ENCODE peak calls at places on chromosome 1, in seven cellular contexts. W is suprapubic skin, S is HepG2, I is K562, T is tibial nerve, F is IMR-90, N is testis. G is an unnamed sample.

GRCh38 chr1:1775364-1776226 is 2.7 kb downstream of the NADK start:
- DNase-seq in N (no peak), T (no peak), W (no peak), I (no peak), F (no peak), S (no peak), G (no peak)

GRCh38 chr1:95716097-95716496 is 482.1 kb downstream of the RWDD3 start:
- DNase-seq in W (no peak), I (no peak), S (no peak), F (no peak), N (no peak), T (no peak), G (no peak)

GRCh38 chr1:1415751-1416150 is 5.3 kb downstream of the ANKRD65 start:
- DNase-seq in I (no peak), T (no peak), N (no peak), W (no peak), F (no peak), S (no peak), G (no peak)

GRCh38 chr1:200231787-200232222 is 178.0 kb downstream of the ZNF281 start:
- DNase-seq in N (no peak), S (peak), T (no peak), W (no peak), F (peak), I (no peak), G (no peak)

GRCh38 chr1:147837129-147837776 is 65.3 kb upstream of the GJA8 start:
- DNase-seq in T (no peak), S (no peak), W (no peak), N (no peak), I (no peak), F (no peak), G (no peak)

GRCh38 chr1:117572546-117572945 is 33.3 kb upstream of the TENT5C start:
- DNase-seq in W (no peak), N (no peak), S (no peak), F (no peak), T (no peak), I (no peak), G (no peak)

GRCh38 chr1:102174259-102174863 is 177.6 kb upstream of the OLFM3 start:
- DNase-seq in F (no peak), T (no peak), W (no peak), N (no peak), I (peak), S (peak), G (no peak)

GRCh38 chr1:248837794-248838356 is at the start of gene ZNF672:
- DNase-seq in T (peak), I (peak), W (peak), N (peak), F (peak), S (peak), G (peak)

GRCh38 chr1:247110627-247111258 is 6.6 kb upstream of the ZNF669 start:
- DNase-seq in W (no peak), S (no peak), I (peak), N (no peak), T (peak), F (peak), G (no peak)

GRCh38 chr1:166915941-166916340 is 39.9 kb upstream of the TADA1 start:
- DNase-seq in S (no peak), W (no peak), F (peak), T (no peak), N (no peak), I (no peak), G (no peak)

GRCh38 chr1:205769641-205770365 is 5.5 kb downstream of the RAB29 start:
- DNase-seq in W (no peak), I (no peak), T (no peak), F (no peak), S (no peak), N (no peak), G (no peak)

GRCh38 chr1:115458426-115459114 is 120.5 kb upstream of the NGF start:
- DNase-seq in T (no peak), W (no peak), S (no peak), N (no peak), I (no peak), F (no peak), G (no peak)

GRCh38 chr1:115461526-115461925 is 123.5 kb upstream of the NGF start:
- DNase-seq in I (peak), N (no peak), T (no peak), W (no peak), F (no peak), S (no peak), G (no peak)

GRCh38 chr1:93665015-93665414 is 16.6 kb downstream of the BCAR3 start:
- DNase-seq in I (no peak), T (no peak), W (no peak), N (no peak), S (no peak), F (no peak), G (no peak)

GRCh38 chr1:25185934-25186333 is 46.4 kb downstream of the SYF2 start:
- DNase-seq in I (no peak), N (no peak), S (no peak), W (no peak), T (no peak), F (no peak), G (no peak)

GRCh38 chr1:65490231-65491009 is 70.0 kb downstream of the LEPR start:
- DNase-seq in F (no peak), T (no peak), I (no peak), N (no peak), S (no peak), W (no peak), G (no peak)

GRCh38 chr1:45619149-45619921 is 4.5 kb downstream of the CCDC17 start:
- DNase-seq in W (no peak), S (no peak), F (no peak), N (no peak), I (no peak), T (no peak), G (no peak)

GRCh38 chr1:66402194-66402593 is 131.8 kb upstream of the SGIP1 start:
- DNase-seq in I (no peak), N (peak), W (peak), F (no peak), S (no peak), T (peak), G (peak)

GRCh38 chr1:155003227-155003765 is 694 bp downstream of the ZBTB7B start:
- DNase-seq in I (no peak), T (no peak), F (no peak), N (peak), W (no peak), S (no peak), G (no peak)

GRCh38 chr1:223727541-223727940 is 15.2 kb downstream of the CAPN2 start:
- DNase-seq in I (no peak), S (no peak), T (no peak), W (no peak), N (no peak), F (peak), G (no peak)

GRCh38 chr1:245483247-245483646 is 328.5 kb downstream of the KIF26B start:
- DNase-seq in I (no peak), S (no peak), N (no peak), W (no peak), T (no peak), F (no peak), G (no peak)

GRCh38 chr1:81850495-81850894 is 49.8 kb downstream of the ADGRL2 start:
- DNase-seq in T (no peak), I (no peak), F (no peak), N (no peak), S (no peak), W (no peak), G (no peak)

GRCh38 chr1:182784556-182785171 is 4.9 kb upstream of the NPL start:
- DNase-seq in F (peak), S (peak), T (peak), N (peak), I (peak), W (no peak), G (no peak)

GRCh38 chr1:71083271-71083670 is 2.4 kb upstream of the ZRANB2 start:
- DNase-seq in W (no peak), S (no peak), N (no peak), I (no peak), T (no peak), F (no peak), G (no peak)

GRCh38 chr1:210597555-210598134 is 268.9 kb downstream of the HHAT start:
- DNase-seq in W (no peak), S (peak), T (no peak), I (no peak), N (no peak), F (peak), G (no peak)

GRCh38 chr1:205442051-205442721 is 13.7 kb downstream of the BLACAT1 start:
- DNase-seq in T (no peak), S (no peak), F (no peak), N (no peak), I (no peak), W (no peak), G (no peak)

GRCh38 chr1:232596666-232597303 is 33.1 kb downstream of the SIPA1L2 start:
- DNase-seq in W (no peak), N (no peak), F (no peak), I (no peak), T (no peak), S (no peak), G (peak)

GRCh38 chr1:19872190-19872589 is 10.0 kb upstream of the OTUD3 start:
- DNase-seq in S (peak), W (no peak), T (no peak), N (no peak), I (no peak), F (no peak), G (peak)

GRCh38 chr1:235286667-235287066 is 41.3 kb downstream of the ARID4B start:
- DNase-seq in I (no peak), W (no peak), T (no peak), N (no peak), F (peak), S (no peak), G (no peak)

GRCh38 chr1:227892930-227893695 is 54.6 kb downstream of the WNT9A start:
- DNase-seq in N (peak), T (no peak), I (no peak), F (no peak), S (no peak), W (no peak), G (peak)

GRCh38 chr1:26353976-26354820 is at the start of gene CRYBG2:
- DNase-seq in N (no peak), S (no peak), F (no peak), I (peak), T (no peak), W (no peak), G (no peak)

GRCh38 chr1:220410681-220411080 is 117.3 kb upstream of the MARK1 start:
- DNase-seq in N (no peak), I (no peak), F (no peak), W (no peak), S (no peak), T (no peak), G (no peak)

DNA sequence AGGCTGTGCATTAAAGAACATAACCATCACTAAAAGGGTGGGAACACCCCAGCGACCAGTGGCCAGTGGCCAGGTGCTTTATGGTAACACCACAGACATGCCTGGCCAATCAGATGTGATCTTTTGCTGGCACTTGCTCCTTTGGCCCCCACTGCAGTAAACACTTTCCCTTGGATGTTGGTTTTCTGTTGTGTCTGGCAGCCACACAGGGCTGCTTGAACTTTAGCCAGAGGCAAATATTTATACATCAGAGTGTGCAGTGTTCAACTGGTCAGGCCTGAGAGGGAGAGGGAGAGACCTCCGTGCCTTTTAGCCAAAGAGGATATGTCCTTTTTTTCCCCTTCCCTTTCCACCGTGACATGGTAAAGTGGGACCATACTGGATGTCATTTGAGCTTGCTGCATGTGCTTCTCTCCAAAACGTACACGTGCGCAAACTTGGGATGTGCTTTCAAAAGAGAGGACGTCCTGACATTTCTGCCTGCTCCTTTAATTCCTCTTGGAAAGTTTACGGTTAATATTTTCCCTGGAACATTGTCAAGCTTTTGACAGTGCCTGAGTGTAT is 101.2 kb downstream of the NFIA start:
- DNase-seq in I (peak), S (peak), W (no peak), T (peak), N (peak), F (peak), G (peak)
- TF ChIP-seq POLR2A in I (no peak), S (peak), W (no peak), T (no peak), N (no peak), F (no peak), G (no peak)

GRCh38 chr1:84268346-84268745 is 33.2 kb upstream of the SAMD13 start:
- DNase-seq in S (no peak), W (no peak), T (no peak), F (no peak), N (no peak), I (no peak), G (no peak)

GRCh38 chr1:84271452-84272273 is 29.8 kb upstream of the SAMD13 start:
- DNase-seq in I (no peak), W (no peak), F (peak), T (no peak), N (no peak), S (no peak), G (no peak)

GRCh38 chr1:84266748-84267147 is 34.8 kb upstream of the SAMD13 start:
- DNase-seq in F (no peak), W (no peak), S (no peak), N (no peak), T (no peak), I (no peak), G (no peak)

GRCh38 chr1:84267476-84267875 is 34.0 kb upstream of the SAMD13 start:
- DNase-seq in S (no peak), F (no peak), N (no peak), I (no peak), W (no peak), T (no peak), G (no peak)

GRCh38 chr1:84269286-84269685 is 32.2 kb upstream of the SAMD13 start:
- DNase-seq in I (no peak), W (no peak), N (no peak), T (no peak), S (no peak), F (no peak), G (no peak)
- TF ChIP-seq POLR2A in I (no peak), W (no peak), N (no peak), T (no peak), S (no peak), F (no peak), G (no peak)

DNA sequence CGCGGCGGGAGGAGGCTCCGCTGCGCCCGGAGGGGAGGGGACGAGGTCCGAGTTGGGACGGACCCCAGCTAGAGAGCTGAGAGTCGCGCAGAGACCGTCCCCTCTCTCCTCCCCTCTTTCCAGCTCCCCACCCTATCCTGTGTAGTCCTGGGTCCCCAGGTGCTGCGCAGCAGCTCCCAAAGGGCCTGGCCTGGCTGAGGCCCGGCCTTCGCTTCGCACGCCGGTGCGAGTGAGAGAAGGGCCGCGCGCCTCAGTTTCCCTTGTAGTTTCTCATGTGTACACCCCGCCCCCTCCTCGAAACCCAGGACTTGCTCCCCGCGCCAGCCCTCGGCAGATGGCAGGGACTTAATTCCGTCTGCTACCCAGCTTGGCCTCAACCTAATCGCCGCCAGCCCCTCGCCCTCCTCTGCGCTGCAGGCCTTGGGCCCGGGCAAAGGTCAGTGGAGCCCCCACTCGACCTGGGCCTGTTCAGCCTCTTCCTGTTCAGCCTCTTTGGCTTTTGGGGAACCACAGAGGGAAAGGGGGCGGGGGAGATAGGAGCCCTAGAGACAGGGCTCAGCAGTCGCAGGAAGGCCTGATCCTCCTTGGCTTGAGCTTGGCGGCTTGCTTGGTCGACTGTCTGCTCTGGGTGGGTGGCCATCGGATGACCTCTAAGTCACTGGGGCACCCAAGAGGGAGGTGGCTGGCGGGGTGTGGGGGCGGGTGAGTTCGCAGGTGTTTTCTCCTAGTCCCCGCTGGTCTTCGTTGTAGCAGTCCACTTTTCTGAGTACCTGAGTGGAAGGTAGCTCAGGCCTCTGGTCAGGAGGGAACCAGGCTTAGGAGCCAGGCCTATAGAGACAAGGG is 1.0 kb downstream of the ZNF687 start:
- DNase-seq in F (no peak), W (peak), S (peak), I (peak), T (peak), N (peak), G (peak)
- TF ChIP-seq POLR2A in F (no peak), W (no peak), S (peak), I (no peak), T (no peak), N (no peak), G (no peak)

GRCh38 chr1:44031900-44032817 is 897 bp upstream of the SLC6A9 start:
- DNase-seq in F (peak), N (no peak), I (no peak), S (no peak), W (peak), T (no peak), G (no peak)
- TF ChIP-seq POLR2A in F (no peak), N (no peak), I (no peak), S (peak), W (no peak), T (no peak), G (no peak)